ENCODE peak calls at places on chromosomes 4 and X, in five cellular contexts. One of them, this sample, is unnamed.

GRCh38 chrX:47918274-47918673 is 81.6 kb downstream of the ZNF81 start:
- DNase-seq in bronchial epithelial cell: no peak
- DNase-seq in natural killer cell: no peak
- DNase-seq in glutamatergic neuron: no peak
- DNase-seq in epithelial cell of esophagus: no peak
- DNase-seq in this sample: no peak

GRCh38 chr4:957581-958313 is 15.6 kb downstream of the DGKQ start:
- DNase-seq in bronchial epithelial cell: no peak
- DNase-seq in natural killer cell: no peak
- DNase-seq in glutamatergic neuron: no peak
- DNase-seq in epithelial cell of esophagus: no peak
- DNase-seq in this sample: no peak

GRCh38 chr4:76723373-76723772 is 174.6 kb downstream of the SOWAHB start:
- DNase-seq in natural killer cell: no peak
- DNase-seq in epithelial cell of esophagus: no peak
- DNase-seq in bronchial epithelial cell: no peak
- DNase-seq in glutamatergic neuron: no peak
- DNase-seq in this sample: no peak

GRCh38 chr4:39279416-39279815 is 86.7 kb downstream of the RFC1 start:
- DNase-seq in natural killer cell: no peak
- DNase-seq in bronchial epithelial cell: no peak
- DNase-seq in epithelial cell of esophagus: no peak
- DNase-seq in glutamatergic neuron: no peak
- DNase-seq in this sample: no peak

GRCh38 chr4:74391346-74391745 is 26.4 kb downstream of the EREG start:
- DNase-seq in glutamatergic neuron: no peak
- DNase-seq in bronchial epithelial cell: no peak
- DNase-seq in epithelial cell of esophagus: no peak
- DNase-seq in natural killer cell: no peak
- DNase-seq in this sample: no peak

GRCh38 chr4:31458813-31459212 is 738.6 kb downstream of the PCDH7 start:
- DNase-seq in epithelial cell of esophagus: no peak
- DNase-seq in bronchial epithelial cell: no peak
- DNase-seq in glutamatergic neuron: no peak
- DNase-seq in natural killer cell: no peak
- DNase-seq in this sample: no peak

GRCh38 chrX:48972214-48973164 is 845 bp upstream of the KCND1 start:
- DNase-seq in epithelial cell of esophagus: peak; percentile 39
- DNase-seq in bronchial epithelial cell: peak; percentile 35
- DNase-seq in natural killer cell: no peak
- DNase-seq in glutamatergic neuron: peak; percentile 52
- DNase-seq in this sample: no peak

GRCh38 chrX:20421697-20422096 is 155.0 kb upstream of the RPS6KA3 start:
- DNase-seq in epithelial cell of esophagus: no peak
- DNase-seq in glutamatergic neuron: no peak
- DNase-seq in bronchial epithelial cell: no peak
- DNase-seq in natural killer cell: no peak
- DNase-seq in this sample: no peak

GRCh38 chr4:109574931-109575804 is 15.1 kb downstream of the MCUB start:
- DNase-seq in glutamatergic neuron: no peak
- DNase-seq in epithelial cell of esophagus: no peak
- DNase-seq in natural killer cell: no peak
- DNase-seq in bronchial epithelial cell: no peak
- DNase-seq in this sample: no peak

GRCh38 chr4:16897351-16897750 is 1.1 kb downstream of the LDB2 start:
- DNase-seq in epithelial cell of esophagus: no peak
- DNase-seq in natural killer cell: no peak
- DNase-seq in glutamatergic neuron: no peak
- DNase-seq in bronchial epithelial cell: no peak
- DNase-seq in this sample: no peak

GRCh38 chr4:172927096-172927495 is 241.5 kb upstream of the GALNT7 start:
- DNase-seq in epithelial cell of esophagus: peak; percentile 28
- DNase-seq in bronchial epithelial cell: no peak
- DNase-seq in natural killer cell: no peak
- DNase-seq in glutamatergic neuron: no peak
- DNase-seq in this sample: no peak

GRCh38 chr4:71229477-71230257 is 109.2 kb upstream of the SLC4A4 start:
- DNase-seq in natural killer cell: no peak
- DNase-seq in epithelial cell of esophagus: peak; percentile 58
- DNase-seq in bronchial epithelial cell: peak; percentile 41
- DNase-seq in glutamatergic neuron: peak; percentile 40
- DNase-seq in this sample: no peak

GRCh38 chrX:334331-334891 is 15.8 kb upstream of the GTPBP6 start:
- DNase-seq in bronchial epithelial cell: no peak
- DNase-seq in glutamatergic neuron: no peak
- DNase-seq in epithelial cell of esophagus: no peak
- DNase-seq in natural killer cell: no peak
- DNase-seq in this sample: no peak

DNA sequence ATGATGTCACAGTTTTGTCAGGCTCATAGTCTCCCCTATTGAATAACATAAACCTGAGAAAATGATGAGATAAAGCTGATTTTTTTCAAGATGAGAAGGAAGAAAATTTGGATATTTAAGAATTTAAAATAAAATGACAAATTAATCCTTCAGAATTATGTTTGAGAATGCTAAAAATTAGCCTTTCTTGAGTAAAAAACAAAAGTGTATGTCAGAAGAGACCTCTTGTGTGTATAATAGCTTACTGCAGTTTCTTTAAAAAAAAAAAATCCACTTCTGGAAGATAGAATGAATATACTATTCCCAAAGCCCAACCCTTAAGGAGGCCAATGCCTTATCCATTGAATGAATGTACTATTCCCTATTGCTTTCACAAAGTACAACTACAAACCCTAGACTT is 281.7 kb downstream of the RAPGEF2 start:
- DNase-seq in bronchial epithelial cell: no peak
- DNase-seq in natural killer cell: no peak
- DNase-seq in glutamatergic neuron: no peak
- DNase-seq in epithelial cell of esophagus: no peak
- DNase-seq in this sample: no peak
- TF ChIP-seq CTCF in bronchial epithelial cell: no peak
- TF ChIP-seq CTCF in natural killer cell: no peak
- TF ChIP-seq CTCF in glutamatergic neuron: no peak
- TF ChIP-seq CTCF in epithelial cell of esophagus: no peak
- TF ChIP-seq CTCF in this sample: no peak

GRCh38 chr4:82275431-82276423 is 98.1 kb downstream of the HNRNPD start:
- DNase-seq in natural killer cell: no peak
- DNase-seq in epithelial cell of esophagus: peak; percentile 47
- DNase-seq in bronchial epithelial cell: peak; percentile 16
- DNase-seq in glutamatergic neuron: no peak
- DNase-seq in this sample: no peak
- TF ChIP-seq CTCF in natural killer cell: no peak
- TF ChIP-seq CTCF in epithelial cell of esophagus: no peak
- TF ChIP-seq CTCF in bronchial epithelial cell: no peak
- TF ChIP-seq CTCF in glutamatergic neuron: no peak
- TF ChIP-seq CTCF in this sample: no peak

GRCh38 chrX:28549839-28550238 is 37.4 kb upstream of the IL1RAPL1 start:
- DNase-seq in epithelial cell of esophagus: peak; percentile 2
- DNase-seq in bronchial epithelial cell: no peak
- DNase-seq in natural killer cell: no peak
- DNase-seq in glutamatergic neuron: peak; percentile 13
- DNase-seq in this sample: no peak

GRCh38 chrX:28552322-28552721 is 34.9 kb upstream of the IL1RAPL1 start:
- DNase-seq in glutamatergic neuron: no peak
- DNase-seq in epithelial cell of esophagus: peak; percentile 62
- DNase-seq in bronchial epithelial cell: peak; percentile 29
- DNase-seq in natural killer cell: no peak
- DNase-seq in this sample: no peak

GRCh38 chrX:28552882-28553829 is 34.1 kb upstream of the IL1RAPL1 start:
- DNase-seq in bronchial epithelial cell: peak; percentile 3
- DNase-seq in natural killer cell: no peak
- DNase-seq in epithelial cell of esophagus: peak; percentile 50
- DNase-seq in glutamatergic neuron: no peak
- DNase-seq in this sample: no peak

GRCh38 chrX:28550331-28550872 is 36.8 kb upstream of the IL1RAPL1 start:
- DNase-seq in bronchial epithelial cell: peak; percentile 15
- DNase-seq in epithelial cell of esophagus: peak; percentile 61
- DNase-seq in glutamatergic neuron: no peak
- DNase-seq in natural killer cell: no peak
- DNase-seq in this sample: no peak
- TF ChIP-seq CTCF in bronchial epithelial cell: no peak
- TF ChIP-seq CTCF in epithelial cell of esophagus: no peak
- TF ChIP-seq CTCF in glutamatergic neuron: no peak
- TF ChIP-seq CTCF in natural killer cell: no peak
- TF ChIP-seq CTCF in this sample: no peak

GRCh38 chr4:75702919-75703411 is 21.4 kb upstream of the USO1 start:
- DNase-seq in epithelial cell of esophagus: no peak
- DNase-seq in bronchial epithelial cell: no peak
- DNase-seq in glutamatergic neuron: no peak
- DNase-seq in natural killer cell: no peak
- DNase-seq in this sample: no peak

GRCh38 chr4:75710246-75710645 is 14.1 kb upstream of the USO1 start:
- DNase-seq in natural killer cell: no peak
- DNase-seq in bronchial epithelial cell: no peak
- DNase-seq in glutamatergic neuron: no peak
- DNase-seq in epithelial cell of esophagus: no peak
- DNase-seq in this sample: no peak

GRCh38 chr4:75705198-75705712 is 19.1 kb upstream of the USO1 start:
- DNase-seq in bronchial epithelial cell: no peak
- DNase-seq in natural killer cell: no peak
- DNase-seq in glutamatergic neuron: no peak
- DNase-seq in epithelial cell of esophagus: no peak
- DNase-seq in this sample: no peak

DNA sequence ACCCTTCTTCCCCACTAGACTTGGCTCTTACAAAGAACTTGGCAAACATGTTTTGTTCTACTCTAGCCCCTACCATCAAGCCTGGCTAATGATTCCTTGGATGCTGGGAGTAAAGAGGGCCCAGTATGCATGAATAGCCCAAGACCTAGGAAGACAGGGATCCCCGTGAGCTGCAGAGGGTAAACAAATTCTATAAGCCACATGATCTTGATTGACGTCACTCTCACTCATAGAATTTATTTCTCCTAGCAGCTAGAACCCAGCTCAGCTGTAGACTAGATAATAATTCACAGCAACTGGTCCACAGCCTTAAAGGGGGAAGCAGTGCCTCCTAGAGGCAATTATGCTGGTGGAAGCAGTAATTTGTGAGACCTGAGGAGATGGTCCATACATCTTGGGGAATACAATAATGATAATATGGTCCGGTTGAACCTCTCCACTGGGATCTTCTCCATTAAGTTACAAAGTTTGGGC is 16.1 kb upstream of the USO1 start:
- DNase-seq in natural killer cell: no peak
- DNase-seq in bronchial epithelial cell: no peak
- DNase-seq in glutamatergic neuron: no peak
- DNase-seq in epithelial cell of esophagus: no peak
- DNase-seq in this sample: no peak
- TF ChIP-seq CTCF in natural killer cell: peak; percentile 72
- TF ChIP-seq CTCF in bronchial epithelial cell: no peak
- TF ChIP-seq CTCF in glutamatergic neuron: no peak
- TF ChIP-seq CTCF in epithelial cell of esophagus: no peak
- TF ChIP-seq CTCF in this sample: peak; percentile 66

GRCh38 chr4:118005883-118006282 is 28.4 kb upstream of the NDST3 start:
- DNase-seq in bronchial epithelial cell: no peak
- DNase-seq in natural killer cell: no peak
- DNase-seq in glutamatergic neuron: no peak
- DNase-seq in epithelial cell of esophagus: no peak
- DNase-seq in this sample: no peak
- TF ChIP-seq CTCF in bronchial epithelial cell: no peak
- TF ChIP-seq CTCF in natural killer cell: no peak
- TF ChIP-seq CTCF in glutamatergic neuron: peak; percentile 36
- TF ChIP-seq CTCF in epithelial cell of esophagus: no peak
- TF ChIP-seq CTCF in this sample: no peak

DNA sequence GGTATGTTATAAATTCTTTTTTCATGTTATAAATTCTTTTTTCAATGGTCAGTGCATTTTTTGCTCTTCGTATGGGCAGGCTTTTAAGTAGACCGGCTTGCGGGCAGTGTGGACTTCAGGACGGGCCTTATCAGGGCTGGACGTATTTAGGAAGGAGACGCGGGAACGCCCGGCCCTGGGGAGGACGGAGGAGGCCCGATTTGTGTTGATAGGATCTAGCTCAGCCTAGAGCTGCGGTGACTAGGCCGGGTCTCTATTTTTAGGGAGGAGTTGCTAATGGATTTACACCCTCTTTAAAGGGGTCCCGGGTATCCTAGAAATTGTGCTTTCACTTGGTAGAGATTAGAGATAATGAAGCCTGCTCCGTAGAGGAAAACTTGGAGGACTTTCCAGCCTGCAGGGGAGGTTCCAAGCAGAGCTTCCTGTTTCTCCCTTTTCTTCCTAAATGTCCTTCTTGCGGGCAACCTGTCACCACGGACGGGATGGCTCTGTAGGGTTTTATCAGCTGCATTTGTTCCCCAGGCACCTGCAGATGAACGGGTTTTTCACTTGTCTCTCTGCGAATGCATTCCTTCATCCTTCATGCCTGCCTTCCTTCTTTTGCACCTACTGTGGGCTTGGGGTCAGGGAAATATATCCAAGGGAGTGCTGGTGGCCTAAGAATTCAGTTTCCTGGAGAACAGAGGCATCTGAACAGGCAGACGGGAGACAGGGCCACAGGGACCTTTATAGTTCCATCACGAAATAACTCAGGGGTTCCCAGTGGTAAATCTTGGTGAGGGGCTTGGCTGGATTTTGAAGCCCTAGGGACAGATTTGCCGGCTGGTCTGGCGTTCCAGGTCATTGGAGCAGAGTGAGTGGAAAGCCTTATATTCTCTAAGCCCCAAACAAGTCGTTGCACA is 1.4 kb downstream of the CD99 start:
- DNase-seq in bronchial epithelial cell: no peak
- DNase-seq in natural killer cell: no peak
- DNase-seq in glutamatergic neuron: no peak
- DNase-seq in epithelial cell of esophagus: peak; percentile 41
- DNase-seq in this sample: no peak
- TF ChIP-seq CTCF in bronchial epithelial cell: no peak
- TF ChIP-seq CTCF in natural killer cell: no peak
- TF ChIP-seq CTCF in glutamatergic neuron: no peak
- TF ChIP-seq CTCF in epithelial cell of esophagus: no peak
- TF ChIP-seq CTCF in this sample: no peak

DNA sequence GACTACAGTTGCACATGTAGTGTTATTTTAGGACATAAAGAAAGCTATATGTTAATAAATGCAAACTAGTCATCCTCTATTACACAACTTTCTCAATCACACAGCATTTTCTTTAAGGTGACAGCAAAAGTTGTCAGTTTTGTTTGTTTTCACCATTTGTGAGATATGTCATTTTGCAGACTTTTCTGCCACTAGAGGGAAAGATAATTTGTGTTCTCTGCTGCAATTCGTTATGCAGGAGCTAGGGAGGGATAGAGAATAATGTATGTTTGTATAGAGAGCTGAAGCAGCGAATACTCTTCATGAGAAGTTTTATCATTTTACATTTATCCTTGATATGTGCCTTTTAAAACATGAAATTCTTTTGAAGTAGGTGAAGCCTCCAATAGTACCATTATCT is 670.6 kb upstream of the ATOH1 start:
- DNase-seq in bronchial epithelial cell: peak; percentile 13
- DNase-seq in epithelial cell of esophagus: peak; percentile 12
- DNase-seq in glutamatergic neuron: no peak
- DNase-seq in natural killer cell: no peak
- DNase-seq in this sample: no peak
- TF ChIP-seq CTCF in bronchial epithelial cell: peak; percentile 30
- TF ChIP-seq CTCF in epithelial cell of esophagus: peak; percentile 66
- TF ChIP-seq CTCF in glutamatergic neuron: no peak
- TF ChIP-seq CTCF in natural killer cell: no peak
- TF ChIP-seq CTCF in this sample: no peak

This sample was measured in CD4-positive, alpha-beta T cell.